ENCODE peak calls at places on chromosomes 16 and 17, in six cellular contexts. One of them, this sample, is unnamed.

GRCh38 chr16:20938426-20938825 is 37.9 kb downstream of the LYRM1 start:
- DNase-seq in left lung: no peak
- DNase-seq in IMR-90: peak; percentile 56
- DNase-seq in psoas muscle: no peak
- DNase-seq in PC-3: peak; percentile 74
- DNase-seq in HAP-1: no peak
- DNase-seq in this sample: no peak

GRCh38 chr16:64830653-64831052 is 291.2 kb downstream of the CDH11 start:
- DNase-seq in left lung: no peak
- DNase-seq in IMR-90: peak; percentile 87
- DNase-seq in psoas muscle: no peak
- DNase-seq in PC-3: peak; percentile 16
- DNase-seq in HAP-1: no peak
- DNase-seq in this sample: no peak

GRCh38 chr17:57210224-57210553 is 46.1 kb upstream of the MSI2 start:
- DNase-seq in left lung: no peak
- DNase-seq in IMR-90: no peak
- DNase-seq in psoas muscle: no peak
- DNase-seq in PC-3: peak; percentile 93
- DNase-seq in HAP-1: no peak
- DNase-seq in this sample: no peak

GRCh38 chr16:82062645-82063058 is 27.6 kb downstream of the HSD17B2 start:
- DNase-seq in left lung: no peak
- DNase-seq in IMR-90: peak; percentile 71
- DNase-seq in psoas muscle: no peak
- DNase-seq in PC-3: no peak
- DNase-seq in HAP-1: no peak
- DNase-seq in this sample: no peak

GRCh38 chr16:57786632-57787518 is 15.4 kb downstream of the KIFC3 start:
- DNase-seq in left lung: no peak
- DNase-seq in IMR-90: peak; percentile 52
- DNase-seq in psoas muscle: peak; percentile 87
- DNase-seq in PC-3: no peak
- DNase-seq in HAP-1: no peak
- DNase-seq in this sample: no peak

GRCh38 chr17:39612935-39613465 is 5.3 kb upstream of the NEUROD2 start:
- DNase-seq in left lung: no peak
- DNase-seq in IMR-90: no peak
- DNase-seq in psoas muscle: no peak
- DNase-seq in PC-3: no peak
- DNase-seq in HAP-1: no peak
- DNase-seq in this sample: no peak

GRCh38 chr16:31215287-31216115 is 1.4 kb downstream of the PYDC1 start:
- DNase-seq in left lung: peak; percentile 60
- DNase-seq in IMR-90: peak; percentile 55
- DNase-seq in psoas muscle: peak; percentile 89
- DNase-seq in PC-3: peak; percentile 57
- DNase-seq in HAP-1: no peak
- DNase-seq in this sample: no peak

GRCh38 chr17:549197-550040 is 165.2 kb downstream of the VPS53 start:
- DNase-seq in left lung: no peak
- DNase-seq in IMR-90: peak; percentile 83
- DNase-seq in psoas muscle: no peak
- DNase-seq in PC-3: no peak
- DNase-seq in HAP-1: no peak
- DNase-seq in this sample: no peak

GRCh38 chr16:16137110-16137509 is 86.2 kb downstream of the ABCC6 start:
- DNase-seq in left lung: no peak
- DNase-seq in IMR-90: no peak
- DNase-seq in psoas muscle: no peak
- DNase-seq in PC-3: no peak
- DNase-seq in HAP-1: no peak
- DNase-seq in this sample: no peak

GRCh38 chr16:75113046-75113491 is 3.5 kb downstream of the LDHD start:
- DNase-seq in left lung: no peak
- DNase-seq in IMR-90: no peak
- DNase-seq in psoas muscle: no peak
- DNase-seq in PC-3: no peak
- DNase-seq in HAP-1: no peak
- DNase-seq in this sample: no peak

GRCh38 chr16:71467810-71468209 is 5.8 kb upstream of the ZNF23 start:
- DNase-seq in left lung: no peak
- DNase-seq in IMR-90: peak; percentile 28
- DNase-seq in psoas muscle: no peak
- DNase-seq in PC-3: peak; percentile 40
- DNase-seq in HAP-1: no peak
- DNase-seq in this sample: no peak

GRCh38 chr17:46038414-46038813 is 39.4 kb downstream of the STH start:
- DNase-seq in left lung: no peak
- DNase-seq in IMR-90: no peak
- DNase-seq in psoas muscle: no peak
- DNase-seq in PC-3: no peak
- DNase-seq in HAP-1: no peak
- DNase-seq in this sample: no peak

GRCh38 chr16:19242987-19243386 is 42.5 kb upstream of the CLEC19A start:
- DNase-seq in left lung: no peak
- DNase-seq in IMR-90: no peak
- DNase-seq in psoas muscle: no peak
- DNase-seq in PC-3: peak; percentile 6
- DNase-seq in HAP-1: no peak
- DNase-seq in this sample: no peak

GRCh38 chr16:23524886-23525285 is 14.6 kb upstream of the GGA2 start:
- DNase-seq in left lung: no peak
- DNase-seq in IMR-90: no peak
- DNase-seq in psoas muscle: no peak
- DNase-seq in PC-3: no peak
- DNase-seq in HAP-1: no peak
- DNase-seq in this sample: no peak

GRCh38 chr17:19311421-19312215 is 50.9 kb downstream of the B9D1 start:
- DNase-seq in left lung: no peak
- DNase-seq in IMR-90: peak; percentile 26
- DNase-seq in psoas muscle: no peak
- DNase-seq in PC-3: no peak
- DNase-seq in HAP-1: no peak
- DNase-seq in this sample: no peak

GRCh38 chr17:19979917-19980770 is 2.5 kb upstream of the AKAP10 start:
- DNase-seq in left lung: peak; percentile 38
- DNase-seq in IMR-90: no peak
- DNase-seq in psoas muscle: peak; percentile 67
- DNase-seq in PC-3: no peak
- DNase-seq in HAP-1: no peak
- DNase-seq in this sample: no peak

GRCh38 chr16:64051826-64052225 is 1070.0 kb downstream of the CDH11 start:
- DNase-seq in left lung: no peak
- DNase-seq in IMR-90: no peak
- DNase-seq in psoas muscle: no peak
- DNase-seq in PC-3: peak; percentile 37
- DNase-seq in HAP-1: peak; percentile 17
- DNase-seq in this sample: no peak

GRCh38 chr17:63881935-63882601 is at the start of gene GH2:
- DNase-seq in left lung: no peak
- DNase-seq in IMR-90: peak; percentile 34
- DNase-seq in psoas muscle: no peak
- DNase-seq in PC-3: peak; percentile 79
- DNase-seq in HAP-1: peak; percentile 34
- DNase-seq in this sample: no peak

GRCh38 chr16:66651965-66652364 is 44.6 kb downstream of the CMTM4 start:
- DNase-seq in left lung: no peak
- DNase-seq in IMR-90: no peak
- DNase-seq in psoas muscle: no peak
- DNase-seq in PC-3: no peak
- DNase-seq in HAP-1: no peak
- DNase-seq in this sample: no peak

GRCh38 chr17:35051183-35051578 is 12.3 kb downstream of the RFFL start:
- DNase-seq in left lung: no peak
- DNase-seq in IMR-90: no peak
- DNase-seq in psoas muscle: no peak
- DNase-seq in PC-3: no peak
- DNase-seq in HAP-1: no peak
- DNase-seq in this sample: no peak

GRCh38 chr17:61454932-61455753 is 2.9 kb downstream of the TBX4 start:
- DNase-seq in left lung: no peak
- DNase-seq in IMR-90: no peak
- DNase-seq in psoas muscle: no peak
- DNase-seq in PC-3: no peak
- DNase-seq in HAP-1: no peak
- DNase-seq in this sample: no peak

GRCh38 chr17:29717817-29718216 is 95.1 kb upstream of the CORO6 start:
- DNase-seq in left lung: no peak
- DNase-seq in IMR-90: no peak
- DNase-seq in psoas muscle: no peak
- DNase-seq in PC-3: no peak
- DNase-seq in HAP-1: no peak
- DNase-seq in this sample: no peak
- H3K4me1 ChIP-seq in left lung: peaks cover 98% of the 10 kb centered on the region
- H3K4me1 ChIP-seq in IMR-90: peaks cover 2% of the 10 kb centered on the region
- H3K4me1 ChIP-seq in psoas muscle: peaks cover 60% of the 10 kb centered on the region
- H3K4me1 ChIP-seq in PC-3: no peaks in the 10 kb centered on the region
- H3K4me1 ChIP-seq in HAP-1: peaks cover 26% of the 10 kb centered on the region
- H3K4me1 ChIP-seq in this sample: no peaks in the 10 kb centered on the region

GRCh38 chr17:74340470-74341023 is 14.5 kb downstream of the KIF19 start:
- DNase-seq in left lung: no peak
- DNase-seq in IMR-90: no peak
- DNase-seq in psoas muscle: no peak
- DNase-seq in PC-3: no peak
- DNase-seq in HAP-1: no peak
- DNase-seq in this sample: no peak

GRCh38 chr17:74336307-74336706 is 10.3 kb downstream of the KIF19 start:
- DNase-seq in left lung: no peak
- DNase-seq in IMR-90: no peak
- DNase-seq in psoas muscle: no peak
- DNase-seq in PC-3: no peak
- DNase-seq in HAP-1: no peak
- DNase-seq in this sample: no peak

GRCh38 chr17:74343121-74343520 is 17.1 kb downstream of the KIF19 start:
- DNase-seq in left lung: no peak
- DNase-seq in IMR-90: no peak
- DNase-seq in psoas muscle: no peak
- DNase-seq in PC-3: no peak
- DNase-seq in HAP-1: no peak
- DNase-seq in this sample: no peak

GRCh38 chr17:74337834-74338500 is 11.9 kb downstream of the KIF19 start:
- DNase-seq in left lung: no peak
- DNase-seq in IMR-90: no peak
- DNase-seq in psoas muscle: no peak
- DNase-seq in PC-3: no peak
- DNase-seq in HAP-1: no peak
- DNase-seq in this sample: no peak

GRCh38 chr17:74339537-74340195 is 13.6 kb downstream of the KIF19 start:
- DNase-seq in left lung: no peak
- DNase-seq in IMR-90: no peak
- DNase-seq in psoas muscle: no peak
- DNase-seq in PC-3: no peak
- DNase-seq in HAP-1: no peak
- DNase-seq in this sample: no peak
- H3K4me1 ChIP-seq in left lung: no peaks in the 10 kb centered on the region
- H3K4me1 ChIP-seq in IMR-90: no peaks in the 10 kb centered on the region
- H3K4me1 ChIP-seq in psoas muscle: no peaks in the 10 kb centered on the region
- H3K4me1 ChIP-seq in PC-3: no peaks in the 10 kb centered on the region
- H3K4me1 ChIP-seq in HAP-1: no peaks in the 10 kb centered on the region
- H3K4me1 ChIP-seq in this sample: no peaks in the 10 kb centered on the region

GRCh38 chr17:48909796-48910195 is 1.6 kb downstream of the UBE2Z start:
- DNase-seq in left lung: no peak
- DNase-seq in IMR-90: peak; percentile 27
- DNase-seq in psoas muscle: no peak
- DNase-seq in PC-3: no peak
- DNase-seq in HAP-1: no peak
- DNase-seq in this sample: no peak

GRCh38 chr17:48915459-48916282 is 7.5 kb downstream of the UBE2Z start:
- DNase-seq in left lung: peak; percentile 34
- DNase-seq in IMR-90: peak; percentile 93
- DNase-seq in psoas muscle: no peak
- DNase-seq in PC-3: peak; percentile 66
- DNase-seq in HAP-1: no peak
- DNase-seq in this sample: peak; percentile 86

GRCh38 chr17:48910370-48910769 is 2.2 kb downstream of the UBE2Z start:
- DNase-seq in left lung: no peak
- DNase-seq in IMR-90: no peak
- DNase-seq in psoas muscle: no peak
- DNase-seq in PC-3: peak; percentile 44
- DNase-seq in HAP-1: no peak
- DNase-seq in this sample: no peak

GRCh38 chr17:48908853-48909394 is 717 bp downstream of the UBE2Z start:
- DNase-seq in left lung: peak; percentile 90
- DNase-seq in IMR-90: peak; percentile 85
- DNase-seq in psoas muscle: peak; percentile 81
- DNase-seq in PC-3: peak; percentile 91
- DNase-seq in HAP-1: peak; percentile 91
- DNase-seq in this sample: peak; percentile 96

DNA sequence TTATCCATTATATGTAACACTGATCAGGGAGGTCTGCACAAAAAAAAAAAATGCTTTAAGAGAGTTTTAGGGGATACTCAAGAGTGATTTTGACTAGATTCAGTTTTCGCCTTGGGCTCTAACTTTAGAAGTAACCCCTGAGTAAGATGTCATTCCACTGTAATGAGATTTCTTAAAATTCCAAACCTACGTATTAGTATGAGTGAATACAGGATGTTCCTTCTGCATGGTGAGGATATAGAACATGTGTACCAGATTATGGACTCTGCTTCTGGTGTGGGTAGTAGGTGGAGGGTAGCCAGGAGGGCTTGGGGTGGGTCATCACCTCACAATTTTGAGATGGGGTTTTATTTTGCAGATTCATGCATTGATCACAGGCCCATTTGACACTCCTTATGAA is 4.3 kb downstream of the UBE2Z start:
- DNase-seq in left lung: no peak
- DNase-seq in IMR-90: no peak
- DNase-seq in psoas muscle: no peak
- DNase-seq in PC-3: no peak
- DNase-seq in HAP-1: no peak
- DNase-seq in this sample: no peak
- H3K4me1 ChIP-seq in left lung: peaks cover 78% of the 10 kb centered on the region
- H3K4me1 ChIP-seq in IMR-90: peaks cover 20% of the 10 kb centered on the region
- H3K4me1 ChIP-seq in psoas muscle: peaks cover 18% of the 10 kb centered on the region
- H3K4me1 ChIP-seq in PC-3: peaks cover 45% of the 10 kb centered on the region
- H3K4me1 ChIP-seq in HAP-1: peaks cover 15% of the 10 kb centered on the region
- H3K4me1 ChIP-seq in this sample: peaks cover 28% of the 10 kb centered on the region

GRCh38 chr16:28606291-28607115 is 3.3 kb downstream of the SULT1A1 start:
- DNase-seq in left lung: no peak
- DNase-seq in IMR-90: no peak
- DNase-seq in psoas muscle: no peak
- DNase-seq in PC-3: no peak
- DNase-seq in HAP-1: no peak
- DNase-seq in this sample: no peak
- H3K4me1 ChIP-seq in left lung: peaks cover 25% of the 10 kb centered on the region
- H3K4me1 ChIP-seq in IMR-90: no peaks in the 10 kb centered on the region
- H3K4me1 ChIP-seq in psoas muscle: peaks cover 10% of the 10 kb centered on the region
- H3K4me1 ChIP-seq in PC-3: no peaks in the 10 kb centered on the region
- H3K4me1 ChIP-seq in HAP-1: no peaks in the 10 kb centered on the region
- H3K4me1 ChIP-seq in this sample: no peaks in the 10 kb centered on the region

GRCh38 chr17:78962345-78962983 is 17.3 kb downstream of the LGALS3BP start:
- DNase-seq in left lung: no peak
- DNase-seq in IMR-90: peak; percentile 24
- DNase-seq in psoas muscle: no peak
- DNase-seq in PC-3: peak; percentile 76
- DNase-seq in HAP-1: no peak
- DNase-seq in this sample: no peak
- H3K4me1 ChIP-seq in left lung: peaks cover 9% of the 10 kb centered on the region
- H3K4me1 ChIP-seq in IMR-90: peaks cover 7% of the 10 kb centered on the region
- H3K4me1 ChIP-seq in psoas muscle: no peaks in the 10 kb centered on the region
- H3K4me1 ChIP-seq in PC-3: peaks cover 14% of the 10 kb centered on the region
- H3K4me1 ChIP-seq in HAP-1: no peaks in the 10 kb centered on the region
- H3K4me1 ChIP-seq in this sample: no peaks in the 10 kb centered on the region

This sample was measured in RWPE2.